ENCODE peak calls at places on chromosomes 7 and 10, in seven cellular contexts. G, S, E, T, J, Y and M are unnamed samples.

GRCh38 chr7:79272938-79273337 is 180.5 kb downstream of the MAGI2 start:
- DNase-seq in E (no peak), Y (no peak), J (no peak), S (no peak), G (no peak), T (no peak), M (no peak)

GRCh38 chr10:58414270-58415041 is 29.2 kb downstream of the TFAM start:
- DNase-seq in S (no peak), G (no peak), J (no peak), E (no peak), Y (peak; percentile 73), T (peak; percentile 43), M (peak; percentile 45)

GRCh38 chr7:3559178-3559765 is 258.2 kb downstream of the SDK1 start:
- DNase-seq in E (no peak), S (no peak), T (peak; percentile 60), J (no peak), G (no peak), Y (peak; percentile 26), M (no peak)

GRCh38 chr10:51063659-51064535 is 10.4 kb upstream of the PRKG1 start:
- DNase-seq in J (no peak), E (no peak), T (peak; percentile 53), Y (peak; percentile 60), G (no peak), S (no peak), M (no peak)

GRCh38 chr10:114806572-114807391 is 14.8 kb upstream of the FHIP2A start:
- DNase-seq in Y (no peak), E (no peak), G (no peak), S (no peak), T (no peak), J (no peak), M (peak; percentile 14)

GRCh38 chr10:63798599-63799498 is 277.6 kb downstream of the REEP3 start:
- DNase-seq in J (no peak), S (no peak), E (peak; percentile 70), T (no peak), Y (peak; percentile 72), G (no peak), M (peak; percentile 75)

GRCh38 chr7:80767655-80768054 is 129.2 kb downstream of the CD36 start:
- DNase-seq in S (no peak), Y (no peak), T (no peak), J (no peak), E (no peak), G (no peak), M (no peak)

GRCh38 chr10:97673736-97674525 is 13.1 kb downstream of the AVPI1 start:
- DNase-seq in E (no peak), T (no peak), Y (no peak), J (no peak), G (no peak), S (no peak), M (no peak)

GRCh38 chr7:156560696-156561210 is 79.8 kb upstream of the RNF32 start:
- DNase-seq in J (no peak), Y (peak; percentile 54), T (no peak), S (no peak), G (no peak), E (no peak), M (no peak)

GRCh38 chr7:46651561-46652088 is 730.6 kb upstream of the IGFBP3 start:
- DNase-seq in Y (no peak), J (no peak), T (no peak), G (no peak), E (no peak), S (no peak), M (no peak)

GRCh38 chr10:1737222-1738061 is at the start of gene ADARB2:
- DNase-seq in T (peak; percentile 87), E (peak; percentile 38), S (peak; percentile 52), J (peak; percentile 8), Y (peak; percentile 94), G (peak; percentile 21), M (no peak)

GRCh38 chr7:14322724-14323123 is 333.3 kb upstream of the ETV1 start:
- DNase-seq in E (no peak), J (no peak), S (no peak), Y (no peak), T (no peak), G (no peak), M (no peak)

GRCh38 chr10:125087191-125087896 is 73.0 kb downstream of the CTBP2 start:
- DNase-seq in G (no peak), J (no peak), S (no peak), Y (no peak), E (no peak), T (no peak), M (no peak)

GRCh38 chr10:28307267-28307666 is 4.4 kb upstream of the MPP7 start:
- DNase-seq in G (no peak), E (no peak), J (no peak), T (no peak), Y (no peak), S (no peak), M (no peak)

GRCh38 chr7:23713285-23714235 is 3.5 kb downstream of the STK31 start:
- DNase-seq in J (no peak), Y (no peak), G (no peak), E (no peak), S (no peak), T (no peak), M (peak; percentile 11)

GRCh38 chr7:138161600-138162081 is 85.4 kb downstream of the AKR1D1 start:
- DNase-seq in G (peak; percentile 93), S (peak; percentile 78), T (peak; percentile 99), E (peak; percentile 63), Y (peak; percentile 98), J (peak; percentile 42), M (peak; percentile 83)

GRCh38 chr10:56012146-56012545 is 348.9 kb downstream of the ZWINT start:
- DNase-seq in G (no peak), Y (no peak), S (no peak), T (no peak), E (no peak), J (no peak), M (no peak)

GRCh38 chr7:135801045-135801693 is 52.6 kb upstream of the FAM180A start:
- DNase-seq in E (no peak), T (peak; percentile 94), Y (peak; percentile 79), G (peak; percentile 30), J (no peak), S (peak; percentile 34), M (peak; percentile 53)

GRCh38 chr10:130970341-130971122 is 341.0 kb downstream of the TCERG1L start:
- DNase-seq in G (no peak), T (no peak), E (no peak), Y (no peak), J (no peak), S (no peak), M (no peak)

GRCh38 chr7:66539948-66540375 is 88.7 kb upstream of the KCTD7 start:
- DNase-seq in Y (no peak), T (no peak), G (no peak), J (no peak), S (no peak), E (no peak), M (no peak)

GRCh38 chr7:135499818-135500217 is 10.1 kb downstream of the CNOT4 start:
- DNase-seq in E (no peak), T (no peak), G (no peak), S (no peak), J (no peak), Y (no peak), M (no peak)

GRCh38 chr7:157671358-157672255 is 334.8 kb downstream of the DNAJB6 start:
- DNase-seq in G (peak; percentile 2), J (no peak), T (no peak), E (no peak), Y (no peak), S (no peak), M (no peak)

GRCh38 chr10:11253397-11254002 is 235.8 kb downstream of the CELF2 start:
- DNase-seq in T (no peak), G (no peak), Y (no peak), J (no peak), S (no peak), E (no peak), M (no peak)

GRCh38 chr7:100882201-100882600 is 7.3 kb downstream of the SRRT start:
- DNase-seq in E (no peak), G (no peak), T (no peak), J (no peak), Y (no peak), S (no peak), M (no peak)

GRCh38 chr7:156827587-156828203 is 65.3 kb downstream of the LMBR1 start:
- DNase-seq in E (no peak), J (no peak), G (no peak), S (no peak), T (peak; percentile 32), Y (peak; percentile 15), M (peak; percentile 7)

GRCh38 chr10:26858707-26859034 is 2.1 kb downstream of the ABI1 start:
- DNase-seq in G (no peak), Y (no peak), S (no peak), E (no peak), J (no peak), T (no peak), M (no peak)

GRCh38 chr10:99318048-99318447 is 11.1 kb upstream of the CNNM1 start:
- DNase-seq in S (no peak), G (no peak), Y (no peak), T (no peak), E (no peak), J (no peak), M (no peak)

GRCh38 chr10:119441921-119442757 is 100.4 kb downstream of the RGS10 start:
- DNase-seq in E (peak; percentile 33), T (peak; percentile 26), J (no peak), G (no peak), Y (peak; percentile 85), S (no peak), M (no peak)

GRCh38 chr7:108420482-108420908 is 35.7 kb downstream of the NRCAM start:
- DNase-seq in J (no peak), G (no peak), E (no peak), S (no peak), Y (no peak), T (no peak), M (no peak)

GRCh38 chr7:40753455-40753854 is 618.6 kb downstream of the SUGCT start:
- DNase-seq in J (no peak), Y (no peak), G (no peak), T (no peak), S (no peak), E (no peak), M (no peak)

GRCh38 chr10:104435822-104436221 is 82.2 kb downstream of the CFAP58 start:
- DNase-seq in G (peak; percentile 21), J (no peak), E (no peak), T (no peak), Y (peak; percentile 12), S (no peak), M (no peak)

GRCh38 chr10:106481598-106481997 is 682.9 kb downstream of the SORCS1 start:
- DNase-seq in Y (no peak), E (no peak), T (no peak), S (no peak), G (no peak), J (no peak), M (no peak)

GRCh38 chr10:127635882-127636281 is 86.8 kb downstream of the NPS start:
- DNase-seq in E (no peak), G (no peak), S (no peak), J (no peak), T (no peak), Y (no peak), M (no peak)

GRCh38 chr10:3750352-3750816 is 34.6 kb downstream of the KLF6 start:
- DNase-seq in S (no peak), T (no peak), E (no peak), J (no peak), Y (no peak), G (no peak), M (no peak)

GRCh38 chr10:3432089-3432488 is 259.5 kb upstream of the PITRM1 start:
- DNase-seq in T (no peak), E (no peak), G (no peak), S (no peak), J (no peak), Y (no peak), M (no peak)

GRCh38 chr10:21505711-21506278 is 19.7 kb downstream of the SKIDA1 start:
- DNase-seq in T (no peak), J (no peak), Y (peak; percentile 61), G (no peak), E (no peak), S (no peak), M (no peak)